ENCODE peak calls at places on chromosomes 7 and 10, in six cellular contexts. R is IMR-90, Z is transverse colon, V is stomach, T is uterus, E is heart left ventricle. U is an unnamed sample.

GRCh38 chr7:110573862-110574528 is 516.9 kb upstream of the LRRN3 start:
- DNase-seq in R (peak), Z (no peak), V (no peak), T (no peak), E (no peak), U (no peak)

GRCh38 chr7:80095545-80095944 is 39.1 kb upstream of the GNAI1 start:
- DNase-seq in R (peak), Z (no peak), V (no peak), T (no peak), E (no peak), U (no peak)

GRCh38 chr10:46282460-46283216 is 4.2 kb upstream of the ANTXRL start:
- DNase-seq in R (peak), Z (peak), V (peak), T (peak), E (peak), U (peak)

GRCh38 chr7:78301361-78301760 is 502.8 kb downstream of the PHTF2 start:
- DNase-seq in R (peak), Z (no peak), V (no peak), T (no peak), E (no peak), U (no peak)

GRCh38 chr10:9668411-9668810 is 1349.3 kb upstream of the CELF2 start:
- DNase-seq in R (no peak), Z (no peak), V (no peak), T (no peak), E (no peak), U (no peak)

GRCh38 chr7:22728416-22729029 is 1.5 kb downstream of the IL6 start:
- DNase-seq in R (peak), Z (no peak), V (no peak), T (no peak), E (no peak), U (no peak)

GRCh38 chr10:51832652-51833383 is 133.4 kb upstream of the CSTF2T start:
- DNase-seq in R (peak), Z (no peak), V (no peak), T (no peak), E (no peak), U (no peak)

GRCh38 chr7:142862401-142863400 is 7.8 kb downstream of the EPHB6 start:
- DNase-seq in R (no peak), Z (no peak), V (no peak), T (no peak), E (no peak), U (no peak)

GRCh38 chr7:125136341-125136740 is 206.7 kb upstream of the POT1 start:
- DNase-seq in R (no peak), Z (no peak), V (no peak), T (no peak), E (no peak), U (no peak)

GRCh38 chr10:71598673-71599072 is 120.9 kb downstream of the C10orf105 start:
- DNase-seq in R (no peak), Z (peak), V (peak), T (peak), E (peak), U (peak)

GRCh38 chr10:117597216-117597615 is 54.7 kb downstream of the EMX2 start:
- DNase-seq in R (no peak), Z (no peak), V (no peak), T (no peak), E (no peak), U (no peak)

GRCh38 chr7:77393261-77393660 is 22.9 kb downstream of the GSAP start:
- DNase-seq in R (peak), Z (no peak), V (no peak), T (no peak), E (no peak), U (no peak)

GRCh38 chr10:60305394-60305892 is 84.2 kb downstream of the ANK3 start:
- DNase-seq in R (peak), Z (no peak), V (no peak), T (no peak), E (no peak), U (no peak)

GRCh38 chr7:158847451-158847866 is 8.9 kb upstream of the DYNC2I1 start:
- DNase-seq in R (no peak), Z (no peak), V (no peak), T (no peak), E (no peak), U (no peak)

GRCh38 chr7:148436571-148436970 is 154.0 kb upstream of the C7orf33 start:
- DNase-seq in R (no peak), Z (no peak), V (no peak), T (no peak), E (no peak), U (no peak)

GRCh38 chr10:69321865-69322264 is 43.6 kb downstream of the HK1 start:
- DNase-seq in R (peak), Z (no peak), V (no peak), T (no peak), E (no peak), U (no peak)

GRCh38 chr7:139718859-139719258 is 58.9 kb downstream of the HIPK2 start:
- DNase-seq in R (no peak), Z (peak), V (no peak), T (no peak), E (no peak), U (no peak)

GRCh38 chr10:6564367-6564766 is 15.7 kb downstream of the PRKCQ start:
- DNase-seq in R (no peak), Z (no peak), V (no peak), T (no peak), E (no peak), U (no peak)

GRCh38 chr7:28151965-28152364 is 28.6 kb downstream of the JAZF1 start:
- DNase-seq in R (peak), Z (no peak), V (no peak), T (no peak), E (no peak), U (no peak)

GRCh38 chr7:5064391-5065106 is 18.9 kb downstream of the RBAK start:
- DNase-seq in R (no peak), Z (no peak), V (no peak), T (no peak), E (no peak), U (no peak)

GRCh38 chr10:23540401-23540800 is 101.5 kb downstream of the OTUD1 start:
- DNase-seq in R (no peak), Z (no peak), V (no peak), T (no peak), E (no peak), U (no peak)

GRCh38 chr10:24477925-24478324 is 245.8 kb downstream of the ARHGAP21 start:
- DNase-seq in R (no peak), Z (no peak), V (no peak), T (no peak), E (no peak), U (no peak)

GRCh38 chr10:123997486-123998196 is 95.8 kb downstream of the CHST15 start:
- DNase-seq in R (peak), Z (no peak), V (no peak), T (no peak), E (no peak), U (no peak)

GRCh38 chr10:103967433-103968142 is 648 bp downstream of the SLK start:
- DNase-seq in R (no peak), Z (peak), V (no peak), T (peak), E (no peak), U (no peak)

GRCh38 chr7:130290745-130291144 is 2.2 kb upstream of the CPA4 start:
- DNase-seq in R (peak), Z (no peak), V (no peak), T (no peak), E (no peak), U (no peak)

GRCh38 chr10:64316833-64317232 is 795.6 kb downstream of the REEP3 start:
- DNase-seq in R (no peak), Z (no peak), V (no peak), T (no peak), E (no peak), U (no peak)

GRCh38 chr7:131194070-131194865 is 133.4 kb upstream of the MKLN1 start:
- DNase-seq in R (no peak), Z (no peak), V (no peak), T (no peak), E (no peak), U (no peak)

GRCh38 chr7:156156734-156157408 is 344.6 kb upstream of the SHH start:
- DNase-seq in R (no peak), Z (peak), V (peak), T (no peak), E (no peak), U (no peak)

GRCh38 chr10:101241840-101242707 is 12.8 kb upstream of the LBX1 start:
- DNase-seq in R (peak), Z (no peak), V (no peak), T (no peak), E (no peak), U (peak)

GRCh38 chr7:80410081-80410480 is 101.8 kb downstream of the GNAT3 start:
- DNase-seq in R (peak), Z (no peak), V (no peak), T (no peak), E (no peak), U (no peak)

GRCh38 chr7:1536768-1537630 is 6.5 kb downstream of the MAFK start:
- DNase-seq in R (peak), Z (peak), V (peak), T (peak), E (peak), U (peak)

GRCh38 chr7:1538544-1539345 is 8.2 kb downstream of the MAFK start:
- DNase-seq in R (no peak), Z (no peak), V (no peak), T (no peak), E (peak), U (no peak)

GRCh38 chr7:1539346-1540321 is 9.1 kb downstream of the MAFK start:
- DNase-seq in R (peak), Z (no peak), V (no peak), T (no peak), E (peak), U (no peak)

GRCh38 chr7:1536105-1536767 is 5.7 kb downstream of the MAFK start:
- DNase-seq in R (no peak), Z (no peak), V (no peak), T (peak), E (peak), U (no peak)

DNA sequence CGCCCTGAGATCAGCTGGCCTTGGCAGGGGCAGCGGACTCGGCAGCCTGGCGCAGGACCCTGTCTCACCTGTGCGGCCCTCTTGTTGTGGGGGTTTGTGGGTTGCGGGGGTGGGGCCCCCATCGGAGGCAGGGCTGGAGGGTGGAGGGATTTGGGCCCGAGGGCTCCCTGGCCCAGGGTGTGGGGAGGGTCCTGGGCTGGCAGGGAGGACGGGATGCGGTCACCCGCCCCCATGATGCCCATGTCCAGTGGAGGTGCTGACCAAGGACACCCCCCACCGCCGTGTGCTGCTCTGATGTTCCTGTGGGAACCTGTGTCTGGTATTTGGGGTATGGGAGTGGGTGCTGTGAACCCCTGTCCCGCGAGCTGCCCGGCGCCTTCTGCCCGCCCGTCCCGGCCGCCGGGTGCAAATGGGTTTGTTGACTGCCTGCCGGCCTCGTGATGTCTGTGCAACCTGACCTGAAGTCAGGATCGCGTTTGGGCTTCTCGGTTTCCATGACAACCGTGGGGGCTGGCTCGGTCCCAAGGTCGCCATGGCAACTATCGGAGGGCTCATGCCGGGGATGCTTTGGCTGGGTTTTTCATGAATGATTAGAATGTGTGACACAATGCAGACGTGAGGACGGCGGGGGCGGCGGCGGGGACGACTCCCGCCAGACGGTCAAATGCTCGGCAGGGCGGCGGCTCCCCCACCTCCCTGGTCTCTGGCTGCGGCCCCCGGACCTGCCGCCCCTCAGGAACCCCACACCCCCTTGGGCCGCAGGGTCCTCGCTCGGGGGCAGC is 7.3 kb downstream of the MAFK start:
- DNase-seq in R (peak), Z (peak), V (peak), T (peak), E (peak), U (peak)
- TF ChIP-seq POLR2A in R (peak), Z (peak), V (no peak), T (no peak), E (peak), U (peak)

DNA sequence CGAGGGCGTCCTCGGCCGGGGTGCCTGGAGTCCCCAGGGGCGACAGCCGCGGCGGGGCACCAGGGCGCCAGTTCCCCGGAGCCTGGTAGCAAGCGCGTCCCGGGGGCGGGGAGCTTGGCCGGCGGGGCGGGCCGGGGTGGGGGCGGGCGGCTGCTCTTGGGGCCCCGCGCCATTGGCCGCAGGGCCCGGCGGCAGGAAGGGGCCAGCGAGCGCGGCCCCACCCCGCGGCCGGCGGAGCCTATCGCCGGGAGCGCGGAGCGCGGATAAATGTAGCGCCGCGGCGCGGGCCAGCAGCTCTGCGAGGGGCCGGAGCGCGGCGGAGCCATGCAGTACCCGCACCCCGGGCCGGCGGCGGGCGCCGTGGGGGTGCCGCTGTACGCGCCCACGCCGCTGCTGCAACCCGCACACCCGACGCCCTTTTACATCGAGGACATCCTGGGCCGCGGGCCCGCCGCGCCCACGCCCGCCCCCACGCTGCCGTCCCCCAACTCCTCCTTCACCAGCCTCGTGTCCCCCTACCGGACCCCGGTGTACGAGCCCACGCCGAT is at the start of gene HHEX:
- DNase-seq in R (peak), Z (peak), V (peak), T (no peak), E (peak), U (peak)
- TF ChIP-seq POLR2A in R (peak), Z (no peak), V (no peak), T (peak), E (peak), U (peak)

DNA sequence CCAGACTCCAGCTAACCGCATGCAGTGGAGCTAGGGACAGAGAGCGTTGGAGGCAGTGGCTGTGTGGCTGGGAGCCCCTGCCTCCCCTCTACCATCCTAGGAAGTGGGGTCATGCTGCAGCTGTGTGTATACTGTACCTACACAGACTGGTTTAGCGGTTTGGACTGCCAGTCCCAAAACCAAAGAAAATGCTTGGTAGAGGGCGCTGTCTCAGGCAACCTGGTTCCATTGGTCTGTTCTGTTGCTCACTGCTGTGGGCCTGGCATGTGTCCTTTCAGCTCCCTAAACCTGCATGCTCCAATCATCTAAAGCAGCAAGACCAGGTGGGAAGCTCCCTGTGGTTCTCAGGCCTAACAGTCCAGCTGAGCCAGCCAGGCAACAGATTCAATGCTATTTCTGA is 4.5 kb downstream of the RBP4 start:
- DNase-seq in R (no peak), Z (no peak), V (no peak), T (no peak), E (no peak), U (no peak)
- TF ChIP-seq POLR2A in R (no peak), Z (no peak), V (no peak), T (no peak), E (no peak), U (no peak)

GRCh38 chr7:151632750-151633515 is 113.2 kb upstream of the RHEB start:
- DNase-seq in R (peak), Z (peak), V (peak), T (peak), E (peak), U (peak)
- TF ChIP-seq POLR2A in R (no peak), Z (peak), V (no peak), T (no peak), E (no peak), U (no peak)

GRCh38 chr7:7177044-7177517 is 5.3 kb upstream of the C1GALT1 start:
- DNase-seq in R (peak), Z (no peak), V (no peak), T (no peak), E (no peak), U (no peak)
- TF ChIP-seq POLR2A in R (no peak), Z (no peak), V (no peak), T (no peak), E (no peak), U (no peak)

DNA sequence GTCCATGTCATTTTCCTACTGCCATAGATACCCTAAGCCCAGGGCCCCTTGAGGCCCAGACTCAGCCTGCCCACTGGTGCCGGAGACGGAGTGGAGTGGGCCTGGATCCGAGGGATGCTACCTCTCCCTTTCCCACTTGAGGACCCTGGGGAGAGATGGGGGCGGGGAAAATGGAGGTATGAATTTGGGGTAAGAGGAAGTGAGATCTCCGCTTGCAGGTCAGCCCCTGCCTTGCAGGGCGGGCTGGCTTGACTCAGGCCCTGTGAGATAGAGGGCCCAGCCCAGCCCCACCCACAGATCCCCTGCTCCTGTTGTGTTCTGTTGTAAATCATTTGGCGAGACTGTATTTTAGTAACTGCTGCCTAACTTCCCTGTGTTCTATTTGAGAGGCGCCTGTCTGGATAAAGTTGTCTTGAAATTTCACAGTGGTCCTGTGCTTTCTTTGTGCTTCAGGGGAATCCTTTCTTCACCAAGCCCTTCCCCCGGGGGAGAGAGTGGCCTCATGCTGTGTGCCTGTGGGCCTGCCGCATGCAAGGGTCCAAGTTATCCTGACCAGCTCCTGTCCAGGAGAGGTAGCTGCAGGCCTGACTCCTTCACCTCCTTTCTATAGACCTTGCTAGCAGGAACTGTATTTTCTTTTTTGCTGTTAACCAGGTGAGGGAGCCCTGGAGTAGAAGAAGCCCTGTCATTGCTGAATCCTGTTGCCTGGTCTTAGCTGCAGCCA is 13.3 kb downstream of the YKT6 start:
- DNase-seq in R (peak), Z (no peak), V (no peak), T (no peak), E (no peak), U (no peak)
- TF ChIP-seq POLR2A in R (no peak), Z (no peak), V (no peak), T (no peak), E (no peak), U (no peak)

GRCh38 chr7:20797174-20798080 is 10.7 kb upstream of the SP8 start:
- DNase-seq in R (no peak), Z (no peak), V (no peak), T (no peak), E (no peak), U (no peak)
- TF ChIP-seq POLR2A in R (no peak), Z (no peak), V (no peak), T (no peak), E (no peak), U (no peak)

U was measured in gastrocnemius medialis.